ENCODE peak calls at places on chromosomes 2 and 18, in four cellular contexts. A is foreskin fibroblast, L is adrenal gland, C is RWPE1. D is an unnamed sample.

GRCh38 chr2:212595036-212595654 is 56.5 kb upstream of the ERBB4 start:
- DNase-seq in A (no peak), L (no peak), C (peak), D (no peak)

GRCh38 chr2:191565647-191566198 is 112.2 kb upstream of the NABP1 start:
- DNase-seq in A (no peak), L (no peak), C (no peak), D (no peak)

GRCh38 chr2:28389399-28390240 is 3.0 kb upstream of the FOSL2 start:
- DNase-seq in A (no peak), L (no peak), C (no peak), D (no peak)

GRCh38 chr2:84940088-84940470 is 30.9 kb upstream of the KCMF1 start:
- DNase-seq in A (no peak), L (no peak), C (no peak), D (no peak)

GRCh38 chr2:61898810-61899209 is 6.7 kb upstream of the COMMD1 start:
- DNase-seq in A (no peak), L (no peak), C (no peak), D (peak)

GRCh38 chr2:18169787-18170175 is 291.3 kb downstream of the KCNS3 start:
- DNase-seq in A (no peak), L (no peak), C (no peak), D (no peak)

GRCh38 chr2:43790118-43790517 is 16.3 kb downstream of the DYNC2LI1 start:
- DNase-seq in A (no peak), L (no peak), C (no peak), D (no peak)

GRCh38 chr2:9206991-9207640 is 504 bp downstream of the ASAP2 start:
- DNase-seq in A (no peak), L (peak), C (peak), D (no peak)

GRCh38 chr2:160406591-160407392 is 86.8 kb downstream of the RBMS1 start:
- DNase-seq in A (peak), L (peak), C (no peak), D (no peak)

GRCh38 chr2:209495855-209496585 is 72.2 kb downstream of the MAP2 start:
- DNase-seq in A (peak), L (peak), C (peak), D (peak)

GRCh38 chr2:110101280-110101844 is 14.3 kb downstream of the MALL start:
- DNase-seq in A (peak), L (peak), C (peak), D (peak)

GRCh38 chr2:163155279-163155883 is 316.8 kb upstream of the KCNH7 start:
- DNase-seq in A (no peak), L (no peak), C (peak), D (peak)

GRCh38 chr2:110167326-110167955 is 37.4 kb downstream of the NPHP1 start:
- DNase-seq in A (no peak), L (no peak), C (no peak), D (no peak)

GRCh38 chr2:70901235-70902066 is 34.2 kb upstream of the ATP6V1B1 start:
- DNase-seq in A (peak), L (no peak), C (no peak), D (no peak)

GRCh38 chr18:9753863-9754262 is 45.8 kb downstream of the RAB31 start:
- DNase-seq in A (no peak), L (no peak), C (no peak), D (no peak)

GRCh38 chr2:216142540-216142939 is 33.4 kb downstream of the XRCC5 start:
- DNase-seq in A (peak), L (no peak), C (no peak), D (no peak)

GRCh38 chr2:169509955-169510354 is 453 bp downstream of the KLHL41 start:
- DNase-seq in A (no peak), L (no peak), C (no peak), D (no peak)

GRCh38 chr2:223044092-223044836 is 7.7 kb upstream of the KCNE4 start:
- DNase-seq in A (no peak), L (no peak), C (no peak), D (no peak)

GRCh38 chr2:217370391-217370790 is 510.5 kb upstream of the TNP1 start:
- DNase-seq in A (peak), L (no peak), C (peak), D (no peak)

GRCh38 chr2:169767243-169767888 is 31.3 kb upstream of the SSB start:
- DNase-seq in A (peak), L (peak), C (peak), D (peak)

GRCh38 chr2:76958749-76959148 is 563.4 kb downstream of the LRRTM4 start:
- DNase-seq in A (no peak), L (no peak), C (peak), D (no peak)